ENCODE peak calls at places on chromosomes 11 and 22, in four cellular contexts. One of them, this sample, is unnamed. For H3K27me3, the result is how much of the 10 kb centered on the place peaks cover.

GRCh38 chr11:8253566-8253965 is 10.1 kb downstream of the LMO1 start:
- DNase-seq in SK-N-SH: no peak
- DNase-seq in AG04450: no peak
- DNase-seq in prostate gland: no peak
- DNase-seq in this sample: no peak

GRCh38 chr11:76156971-76157427 is 49.3 kb downstream of the WNT11 start:
- DNase-seq in SK-N-SH: peak
- DNase-seq in AG04450: no peak
- DNase-seq in prostate gland: no peak
- DNase-seq in this sample: no peak

GRCh38 chr11:28632338-28632737 is 524.1 kb downstream of the METTL15 start:
- DNase-seq in SK-N-SH: no peak
- DNase-seq in AG04450: no peak
- DNase-seq in prostate gland: no peak
- DNase-seq in this sample: no peak

GRCh38 chr11:63890368-63890767 is 26.6 kb downstream of the RCOR2 start:
- DNase-seq in SK-N-SH: no peak
- DNase-seq in AG04450: no peak
- DNase-seq in prostate gland: no peak
- DNase-seq in this sample: no peak

GRCh38 chr11:69999721-70000120 is 78.4 kb upstream of the ANO1 start:
- DNase-seq in SK-N-SH: no peak
- DNase-seq in AG04450: no peak
- DNase-seq in prostate gland: no peak
- DNase-seq in this sample: no peak

GRCh38 chr11:117572129-117572528 is 224.9 kb downstream of the DSCAML1 start:
- DNase-seq in SK-N-SH: no peak
- DNase-seq in AG04450: no peak
- DNase-seq in prostate gland: no peak
- DNase-seq in this sample: no peak

GRCh38 chr11:133234883-133235282 is 297.4 kb downstream of the OPCML start:
- DNase-seq in SK-N-SH: peak
- DNase-seq in AG04450: no peak
- DNase-seq in prostate gland: no peak
- DNase-seq in this sample: no peak

GRCh38 chr11:106875013-106875412 is 143.3 kb downstream of the GUCY1A2 start:
- DNase-seq in SK-N-SH: no peak
- DNase-seq in AG04450: no peak
- DNase-seq in prostate gland: no peak
- DNase-seq in this sample: no peak

GRCh38 chr11:116697011-116697410 is 75.8 kb downstream of the BUD13 start:
- DNase-seq in SK-N-SH: no peak
- DNase-seq in AG04450: no peak
- DNase-seq in prostate gland: no peak
- DNase-seq in this sample: no peak

GRCh38 chr11:79237676-79238075 is 203.2 kb downstream of the TENM4 start:
- DNase-seq in SK-N-SH: no peak
- DNase-seq in AG04450: peak
- DNase-seq in prostate gland: no peak
- DNase-seq in this sample: no peak

GRCh38 chr22:37898441-37899181 is 7.5 kb upstream of the MICALL1 start:
- DNase-seq in SK-N-SH: no peak
- DNase-seq in AG04450: no peak
- DNase-seq in prostate gland: peak
- DNase-seq in this sample: no peak

GRCh38 chr11:111555255-111555654 is 14.7 kb downstream of the LAYN start:
- DNase-seq in SK-N-SH: no peak
- DNase-seq in AG04450: no peak
- DNase-seq in prostate gland: no peak
- DNase-seq in this sample: no peak

GRCh38 chr11:69037074-69037473 is 11.7 kb upstream of the TPCN2 start:
- DNase-seq in SK-N-SH: no peak
- DNase-seq in AG04450: no peak
- DNase-seq in prostate gland: no peak
- DNase-seq in this sample: no peak

GRCh38 chr11:119369035-119369925 is 12.2 kb downstream of the USP2 start:
- DNase-seq in SK-N-SH: peak
- DNase-seq in AG04450: no peak
- DNase-seq in prostate gland: no peak
- DNase-seq in this sample: no peak

GRCh38 chr11:119764108-119764874 is 35.3 kb upstream of the NECTIN1 start:
- DNase-seq in SK-N-SH: no peak
- DNase-seq in AG04450: no peak
- DNase-seq in prostate gland: no peak
- DNase-seq in this sample: no peak

GRCh38 chr11:16184588-16184987 is 171.8 kb downstream of the SOX6 start:
- DNase-seq in SK-N-SH: no peak
- DNase-seq in AG04450: peak
- DNase-seq in prostate gland: no peak
- DNase-seq in this sample: no peak

GRCh38 chr22:45510376-45511232 is 7.9 kb downstream of the FBLN1 start:
- DNase-seq in SK-N-SH: no peak
- DNase-seq in AG04450: no peak
- DNase-seq in prostate gland: no peak
- DNase-seq in this sample: no peak

GRCh38 chr11:15668718-15669117 is 554.0 kb downstream of the INSC start:
- DNase-seq in SK-N-SH: no peak
- DNase-seq in AG04450: no peak
- DNase-seq in prostate gland: no peak
- DNase-seq in this sample: no peak

GRCh38 chr11:47393163-47394049 is 15.0 kb upstream of the SLC39A13 start:
- DNase-seq in SK-N-SH: no peak
- DNase-seq in AG04450: peak
- DNase-seq in prostate gland: no peak
- DNase-seq in this sample: no peak

GRCh38 chr11:103700605-103701004 is 335.8 kb upstream of the DDI1 start:
- DNase-seq in SK-N-SH: no peak
- DNase-seq in AG04450: peak
- DNase-seq in prostate gland: no peak
- DNase-seq in this sample: no peak

GRCh38 chr11:117072517-117073218 is 25.6 kb downstream of the SIK3 start:
- DNase-seq in SK-N-SH: no peak
- DNase-seq in AG04450: peak
- DNase-seq in prostate gland: no peak
- DNase-seq in this sample: no peak

GRCh38 chr11:60469723-60470122 is 14.1 kb downstream of the MS4A1 start:
- DNase-seq in SK-N-SH: no peak
- DNase-seq in AG04450: no peak
- DNase-seq in prostate gland: no peak
- DNase-seq in this sample: no peak

GRCh38 chr11:100682247-100682969 is 4.7 kb upstream of the ARHGAP42 start:
- DNase-seq in SK-N-SH: no peak
- DNase-seq in AG04450: no peak
- DNase-seq in prostate gland: no peak
- DNase-seq in this sample: no peak

GRCh38 chr22:44454113-44454769 is 43.8 kb downstream of the RTL6 start:
- DNase-seq in SK-N-SH: no peak
- DNase-seq in AG04450: no peak
- DNase-seq in prostate gland: no peak
- DNase-seq in this sample: no peak

GRCh38 chr11:17351510-17352176 is at the start of gene NCR3LG1:
- DNase-seq in SK-N-SH: peak
- DNase-seq in AG04450: peak
- DNase-seq in prostate gland: peak
- DNase-seq in this sample: peak

GRCh38 chr22:39409630-39410029 is 10.1 kb downstream of the TAB1 start:
- DNase-seq in SK-N-SH: no peak
- DNase-seq in AG04450: no peak
- DNase-seq in prostate gland: no peak
- DNase-seq in this sample: no peak
- H3K27ac ChIP-seq in SK-N-SH: no peak
- H3K27ac ChIP-seq in AG04450: no peak
- H3K27ac ChIP-seq in prostate gland: no peak
- H3K27ac ChIP-seq in this sample: no peak

GRCh38 chr11:73310661-73311393 is 2.8 kb downstream of the ARHGEF17 start:
- DNase-seq in SK-N-SH: no peak
- DNase-seq in AG04450: no peak
- DNase-seq in prostate gland: no peak
- DNase-seq in this sample: no peak
- H3K4me3 ChIP-seq in SK-N-SH: peak
- H3K4me3 ChIP-seq in AG04450: peak
- H3K4me3 ChIP-seq in prostate gland: peak
- H3K4me3 ChIP-seq in this sample: no peak

GRCh38 chr11:31799036-31799793 is 11.9 kb downstream of the PAX6 start:
- DNase-seq in SK-N-SH: peak
- DNase-seq in AG04450: no peak
- DNase-seq in prostate gland: no peak
- DNase-seq in this sample: no peak
- H3K27me3 ChIP-seq in SK-N-SH: half or more
- H3K27me3 ChIP-seq in AG04450: half or more
- H3K27me3 ChIP-seq in prostate gland: under half
- H3K27me3 ChIP-seq in this sample: under half

GRCh38 chr11:86510097-86510496 is 135.4 kb downstream of the CCDC81 start:
- DNase-seq in SK-N-SH: no peak
- DNase-seq in AG04450: no peak
- DNase-seq in prostate gland: no peak
- DNase-seq in this sample: no peak

GRCh38 chr11:86508604-86509471 is 134.2 kb downstream of the CCDC81 start:
- DNase-seq in SK-N-SH: no peak
- DNase-seq in AG04450: no peak
- DNase-seq in prostate gland: no peak
- DNase-seq in this sample: no peak

GRCh38 chr11:86509579-86509978 is 134.9 kb downstream of the CCDC81 start:
- DNase-seq in SK-N-SH: no peak
- DNase-seq in AG04450: no peak
- DNase-seq in prostate gland: no peak
- DNase-seq in this sample: no peak

GRCh38 chr11:86511086-86511551 is 136.4 kb downstream of the CCDC81 start:
- DNase-seq in SK-N-SH: no peak
- DNase-seq in AG04450: no peak
- DNase-seq in prostate gland: no peak
- DNase-seq in this sample: no peak

DNA sequence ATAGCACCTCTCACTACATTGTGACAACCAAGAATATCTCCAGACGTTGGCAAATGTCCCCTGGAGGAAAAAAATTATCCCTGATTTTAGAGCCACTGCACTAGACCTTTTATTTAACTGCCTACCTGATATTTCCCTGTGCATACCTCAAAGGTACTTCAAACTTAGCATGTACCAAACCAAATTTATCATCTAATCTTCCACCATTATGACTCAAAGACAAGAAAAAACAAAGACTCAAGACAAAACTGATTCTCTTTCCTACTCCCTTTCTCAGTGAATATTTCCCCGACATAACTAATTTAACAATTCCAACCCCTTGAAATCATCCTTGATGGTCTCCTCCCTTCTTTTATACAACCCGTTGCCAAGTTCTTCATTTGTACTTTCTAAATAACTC is 136.0 kb downstream of the CCDC81 start:
- DNase-seq in SK-N-SH: no peak
- DNase-seq in AG04450: no peak
- DNase-seq in prostate gland: no peak
- DNase-seq in this sample: no peak
- H3K27ac ChIP-seq in SK-N-SH: no peak
- H3K27ac ChIP-seq in AG04450: no peak
- H3K27ac ChIP-seq in prostate gland: no peak
- H3K27ac ChIP-seq in this sample: no peak

DNA sequence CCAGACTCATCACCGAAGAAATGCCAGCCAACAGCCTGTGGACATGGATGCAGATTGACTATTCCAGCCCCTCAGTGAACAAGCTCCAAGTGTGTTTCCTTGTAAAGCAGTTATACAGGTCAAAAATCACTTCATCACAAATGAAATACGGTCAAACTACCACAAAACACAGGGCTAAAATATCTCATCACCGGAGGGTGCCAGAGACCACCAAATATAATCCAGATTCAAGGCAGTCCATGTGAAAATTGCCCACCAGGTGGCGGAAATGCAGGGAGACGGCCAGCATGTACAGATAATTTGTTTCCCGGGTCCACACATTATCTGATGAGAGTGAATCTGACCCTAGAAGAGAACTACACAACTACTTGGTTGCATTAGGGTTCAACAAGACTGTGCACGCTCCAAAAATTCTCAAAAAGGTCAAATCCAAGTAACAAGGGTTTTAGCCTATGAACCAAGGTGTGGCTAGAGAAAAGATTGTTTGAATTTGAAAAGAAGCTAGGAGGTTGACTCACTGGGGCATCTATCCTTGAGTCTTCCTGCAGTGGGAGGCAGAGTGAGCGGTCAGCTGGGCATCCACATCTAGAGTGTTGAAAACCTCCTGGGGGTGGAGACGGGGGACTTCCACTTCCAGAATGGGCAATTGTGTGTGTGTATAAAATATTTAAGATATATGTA is 71.7 kb downstream of the IGLL5 start:
- DNase-seq in SK-N-SH: peak
- DNase-seq in AG04450: peak
- DNase-seq in prostate gland: peak
- DNase-seq in this sample: peak
- H3K4me3 ChIP-seq in SK-N-SH: no peak
- H3K4me3 ChIP-seq in AG04450: no peak
- H3K4me3 ChIP-seq in prostate gland: no peak
- H3K4me3 ChIP-seq in this sample: no peak

GRCh38 chr11:67022961-67023956 is at the start of gene SYT12:
- DNase-seq in SK-N-SH: peak
- DNase-seq in AG04450: no peak
- DNase-seq in prostate gland: no peak
- DNase-seq in this sample: no peak
- H3K27me3 ChIP-seq in SK-N-SH: under half
- H3K27me3 ChIP-seq in AG04450: under half
- H3K27me3 ChIP-seq in prostate gland: under half
- H3K27me3 ChIP-seq in this sample: under half

GRCh38 chr11:112581747-112582146 is 321.1 kb upstream of the PLET1 start:
- DNase-seq in SK-N-SH: no peak
- DNase-seq in AG04450: no peak
- DNase-seq in prostate gland: no peak
- DNase-seq in this sample: no peak

GRCh38 chr11:112580864-112581263 is 320.2 kb upstream of the PLET1 start:
- DNase-seq in SK-N-SH: no peak
- DNase-seq in AG04450: no peak
- DNase-seq in prostate gland: no peak
- DNase-seq in this sample: no peak

GRCh38 chr11:112582366-112582765 is 321.7 kb upstream of the PLET1 start:
- DNase-seq in SK-N-SH: no peak
- DNase-seq in AG04450: no peak
- DNase-seq in prostate gland: no peak
- DNase-seq in this sample: no peak

GRCh38 chr11:112584674-112585073 is 324.0 kb upstream of the PLET1 start:
- DNase-seq in SK-N-SH: no peak
- DNase-seq in AG04450: no peak
- DNase-seq in prostate gland: no peak
- DNase-seq in this sample: peak

DNA sequence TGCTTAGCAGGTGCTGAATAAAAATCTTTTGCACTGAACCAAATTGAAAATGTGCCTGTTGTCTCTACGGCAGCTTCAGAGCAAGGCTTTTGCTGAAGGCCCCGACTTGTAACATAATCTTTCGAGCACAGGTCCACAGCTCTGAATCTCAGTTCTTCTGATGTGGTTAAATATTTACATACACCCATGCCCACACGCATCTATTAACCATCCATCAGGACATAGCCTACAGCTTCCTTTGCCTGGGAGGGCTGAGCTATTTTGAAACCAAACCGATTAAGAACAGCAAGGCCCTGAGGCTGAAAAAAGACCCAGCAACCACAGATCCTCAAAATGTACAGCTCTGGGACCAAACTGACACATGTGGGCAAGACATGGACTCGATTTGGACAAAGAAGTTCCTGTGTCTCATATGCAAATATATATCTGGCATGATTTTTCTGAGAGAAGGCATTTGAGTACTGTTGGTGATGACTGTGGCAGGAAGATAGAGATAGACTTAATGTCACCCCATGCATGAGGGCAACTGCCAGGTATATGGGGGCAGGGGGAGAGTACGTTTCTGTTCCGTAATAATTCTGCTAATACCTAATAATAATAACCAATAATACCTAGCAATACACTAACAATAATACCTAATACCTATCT is 322.7 kb upstream of the PLET1 start:
- DNase-seq in SK-N-SH: no peak
- DNase-seq in AG04450: no peak
- DNase-seq in prostate gland: no peak
- DNase-seq in this sample: no peak
- H3K27ac ChIP-seq in SK-N-SH: no peak
- H3K27ac ChIP-seq in AG04450: no peak
- H3K27ac ChIP-seq in prostate gland: no peak
- H3K27ac ChIP-seq in this sample: no peak